ENCODE peak calls at places on chromosomes 7 and 10, in nine cellular contexts. Q is mesothelial cell of epicardium; A is T-cell; B is Calu3; H is 8988T; S is naive thymus-derived CD8-positive, alpha-beta T cell; G is activated CD8-positive, alpha-beta memory T cell treated with anti-CD3 and anti-CD28 coated beads, Interleukin-2, amount 10 ng/mL, durations not matched to agents 7 days and 5 days; C is activated T-cell treated with anti-CD3 and anti-CD28 coated beads, Interleukin-2, amount 50 U/mL, for 48 hours; N is NCI-H2081. K is an unnamed sample.
A peak's percentile ranks its signal among the peaks of the same experiment; 100 is the strongest.

GRCh38 chr7:98312201-98312600 is 30.7 kb downstream of the BRI3 start:
- DNase-seq in B (no peak), S (no peak), A (no peak), H (no peak), C (no peak), N (no peak), G (no peak), Q (no peak), K (no peak)

GRCh38 chr10:72315611-72316385 is 38.9 kb downstream of the DNAJB12 start:
- DNase-seq in N (no peak), G (no peak), H (no peak), Q (no peak), A (no peak), B (peak; percentile 70), S (no peak), C (no peak), K (no peak)

GRCh38 chr7:82506702-82507101 is 63.1 kb upstream of the CACNA2D1 start:
- DNase-seq in G (no peak), B (peak; percentile 16), A (no peak), Q (no peak), N (peak; percentile 52), H (no peak), S (no peak), C (no peak), K (no peak)

GRCh38 chr7:110534241-110534931 is 556.5 kb upstream of the LRRN3 start:
- DNase-seq in B (no peak), A (no peak), N (peak; percentile 27), G (no peak), H (no peak), S (no peak), Q (no peak), C (no peak), K (peak; percentile 11)

GRCh38 chr7:116984917-116985316 is 31.6 kb downstream of the ST7 start:
- DNase-seq in N (peak; percentile 46), A (no peak), C (no peak), H (no peak), S (no peak), G (no peak), Q (no peak), B (no peak), K (peak; percentile 35)

GRCh38 chr10:115706482-115707076 is 566.4 kb downstream of the GFRA1 start:
- DNase-seq in C (no peak), Q (no peak), H (no peak), B (peak; percentile 2), N (peak; percentile 11), G (no peak), A (no peak), S (no peak), K (peak; percentile 19)

GRCh38 chr7:144026203-144026883 is 22.4 kb upstream of the OR2A5 start:
- DNase-seq in C (no peak), Q (no peak), A (no peak), N (no peak), B (no peak), H (no peak), G (no peak), S (no peak), K (no peak)

GRCh38 chr7:1750541-1751021 is 80.5 kb downstream of the ELFN1 start:
- DNase-seq in N (no peak), Q (no peak), C (no peak), A (no peak), G (no peak), B (no peak), S (no peak), H (no peak), K (no peak)

GRCh38 chr7:104530243-104530642 is 201.8 kb downstream of the LHFPL3 start:
- DNase-seq in S (no peak), B (no peak), H (no peak), G (no peak), C (no peak), A (no peak), N (peak; percentile 24), Q (no peak), K (no peak)

GRCh38 chr10:30282226-30282625 is 66.9 kb downstream of the MTPAP start:
- DNase-seq in S (no peak), G (no peak), A (no peak), N (no peak), Q (no peak), C (no peak), B (no peak), H (no peak), K (no peak)

GRCh38 chr7:76515999-76516443 is 5.7 kb downstream of the UPK3B start:
- DNase-seq in H (no peak), A (peak; percentile 41), B (no peak), S (no peak), C (no peak), Q (no peak), N (no peak), G (peak; percentile 58), K (no peak)

GRCh38 chr7:22666732-22667131 is 60.3 kb upstream of the IL6 start:
- DNase-seq in B (peak; percentile 62), A (no peak), G (no peak), H (no peak), N (no peak), Q (no peak), C (no peak), S (no peak), K (no peak)

GRCh38 chr10:60778978-60779668 is 845 bp downstream of the CDK1 start:
- DNase-seq in N (no peak), H (no peak), G (no peak), S (peak; percentile 1), A (no peak), B (no peak), C (no peak), Q (no peak), K (no peak)

GRCh38 chr10:99850041-99850766 is 67.8 kb downstream of the ABCC2 start:
- DNase-seq in G (no peak), H (no peak), Q (no peak), N (no peak), B (no peak), A (no peak), C (no peak), S (no peak), K (no peak)

GRCh38 chr7:78176186-78176585 is 377.6 kb downstream of the PHTF2 start:
- DNase-seq in C (no peak), H (no peak), A (no peak), S (no peak), Q (no peak), N (no peak), G (no peak), B (no peak), K (no peak)

GRCh38 chr10:80458638-80459037 is 4.5 kb downstream of the TSPAN14 start:
- DNase-seq in Q (no peak), N (no peak), H (no peak), C (no peak), S (no peak), A (no peak), G (no peak), B (no peak), K (no peak)

GRCh38 chr10:16360425-16360824 is 76.4 kb upstream of the PTER start:
- DNase-seq in C (no peak), Q (no peak), A (no peak), N (no peak), G (no peak), S (no peak), H (no peak), B (no peak), K (no peak)

GRCh38 chr10:1186693-1186990 is 130.5 kb downstream of the WDR37 start:
- DNase-seq in S (no peak), B (no peak), C (no peak), Q (no peak), G (no peak), A (no peak), N (no peak), H (no peak), K (no peak)

K was measured in NCI-H460.